ENCODE peak calls at places on chromosome 3, in five cellular contexts. R is transverse colon, Q is GM12891, K is EL, P is right lobe of liver. V is an unnamed sample.

GRCh38 chr3:12384451-12385233 is 95.8 kb downstream of the PPARG start:
- DNase-seq in R (no peak), Q (no peak), K (no peak), P (no peak), V (no peak)

GRCh38 chr3:114194750-114195149 is 15.9 kb upstream of the DRD3 start:
- DNase-seq in R (no peak), Q (no peak), K (no peak), P (no peak), V (no peak)

GRCh38 chr3:51559266-51559907 is 20.9 kb downstream of the RAD54L2 start:
- DNase-seq in R (no peak), Q (no peak), K (peak; percentile 69), P (no peak), V (no peak)

GRCh38 chr3:42610978-42611377 is 10.5 kb downstream of the NKTR start:
- DNase-seq in R (no peak), Q (no peak), K (no peak), P (no peak), V (no peak)

GRCh38 chr3:129934234-129935123 is 40.0 kb upstream of the TRH start:
- DNase-seq in R (no peak), Q (peak; percentile 27), K (peak; percentile 32), P (peak; percentile 55), V (no peak)

GRCh38 chr3:82058809-82059208 is 297.4 kb upstream of the GBE1 start:
- DNase-seq in R (no peak), Q (no peak), K (no peak), P (no peak), V (no peak)

GRCh38 chr3:64278631-64279030 is 53.4 kb upstream of the PRICKLE2 start:
- DNase-seq in R (no peak), Q (no peak), K (peak; percentile 62), P (no peak), V (no peak)

GRCh38 chr3:17401912-17402311 is 340.5 kb downstream of the TBC1D5 start:
- DNase-seq in R (no peak), Q (no peak), K (no peak), P (no peak), V (no peak)

GRCh38 chr3:43748179-43748578 is 57.4 kb downstream of the ABHD5 start:
- DNase-seq in R (no peak), Q (no peak), K (peak; percentile 86), P (no peak), V (no peak)

GRCh38 chr3:53700441-53700840 is 145.8 kb downstream of the CHDH start:
- DNase-seq in R (no peak), Q (no peak), K (no peak), P (no peak), V (no peak)

GRCh38 chr3:3666664-3667063 is 132.6 kb upstream of the LRRN1 start:
- DNase-seq in R (no peak), Q (peak; percentile 26), K (no peak), P (no peak), V (no peak)

GRCh38 chr3:177618873-177619771 is 421.8 kb upstream of the TBL1XR1 start:
- DNase-seq in R (no peak), Q (no peak), K (peak; percentile 60), P (no peak), V (no peak)

GRCh38 chr3:75294124-75294523 is 370.0 kb upstream of the FRG2C start:
- DNase-seq in R (peak; percentile 13), Q (peak; percentile 5), K (peak; percentile 31), P (no peak), V (no peak)

GRCh38 chr3:151751161-151751560 is 17.4 kb downstream of the AADACL2 start:
- DNase-seq in R (no peak), Q (no peak), K (peak; percentile 4), P (no peak), V (no peak)

GRCh38 chr3:76231258-76231657 is 445.9 kb upstream of the ZNF717 start:
- DNase-seq in R (no peak), Q (no peak), K (no peak), P (no peak), V (no peak)

GRCh38 chr3:141402476-141403171 is 34.3 kb downstream of the ZBTB38 start:
- DNase-seq in R (peak; percentile 69), Q (no peak), K (peak; percentile 83), P (peak; percentile 79), V (no peak)

GRCh38 chr3:53846851-53847155 is 435 bp downstream of the IL17RB start:
- DNase-seq in R (no peak), Q (no peak), K (no peak), P (no peak), V (no peak)

GRCh38 chr3:170363471-170363994 is 6.0 kb downstream of the SKIL start:
- DNase-seq in R (no peak), Q (no peak), K (no peak), P (no peak), V (no peak)

GRCh38 chr3:37768107-37768809 is 93.4 kb upstream of the CTDSPL start:
- DNase-seq in R (peak; percentile 25), Q (no peak), K (no peak), P (no peak), V (no peak)

GRCh38 chr3:38574411-38575278 is 74.8 kb downstream of the SCN5A start:
- DNase-seq in R (no peak), Q (no peak), K (no peak), P (no peak), V (no peak)

GRCh38 chr3:45741742-45742141 is 52.5 kb downstream of the SACM1L start:
- DNase-seq in R (no peak), Q (no peak), K (no peak), P (no peak), V (no peak)

GRCh38 chr3:127754411-127755304 is 67.7 kb downstream of the MGLL start:
- DNase-seq in R (no peak), Q (no peak), K (no peak), P (peak; percentile 51), V (no peak)

GRCh38 chr3:168925568-168925967 is 737.9 kb downstream of the MECOM start:
- DNase-seq in R (no peak), Q (no peak), K (no peak), P (no peak), V (no peak)

GRCh38 chr3:5650303-5650702 is 462.8 kb downstream of the EDEM1 start:
- DNase-seq in R (no peak), Q (no peak), K (no peak), P (no peak), V (no peak)

GRCh38 chr3:9271903-9272302 is 22.5 kb upstream of the SRGAP3 start:
- DNase-seq in R (no peak), Q (no peak), K (no peak), P (no peak), V (no peak)

GRCh38 chr3:160697628-160698382 is 20.8 kb downstream of the ARL14 start:
- DNase-seq in R (no peak), Q (no peak), K (peak; percentile 85), P (no peak), V (no peak)

GRCh38 chr3:141578197-141578596 is 91.4 kb downstream of the RASA2 start:
- DNase-seq in R (no peak), Q (no peak), K (peak; percentile 21), P (no peak), V (no peak)

GRCh38 chr3:114290911-114291901 is 2.6 kb upstream of the TIGIT start:
- DNase-seq in R (peak; percentile 77), Q (peak; percentile 63), K (peak; percentile 61), P (peak; percentile 62), V (peak; percentile 40)